ENCODE peak calls at places on chromosome 6, in ten cellular contexts. U, C, G, I, S, M, O, J, W and A are unnamed samples.

GRCh38 chr6:52416629-52417151 is 3.5 kb upstream of the EFHC1 start:
- DNase-seq in G (peak), J (peak), C (peak), U (peak), O (no peak), M (peak), S (peak), W (peak), I (no peak), A (peak)

GRCh38 chr6:549901-550300 is 107.0 kb downstream of the HUS1B start:
- DNase-seq in M (no peak), W (no peak), O (no peak), I (no peak), G (no peak), J (no peak), U (no peak), S (no peak), C (no peak), A (no peak)

GRCh38 chr6:170261643-170262480 is 29.0 kb downstream of the DLL1 start:
- DNase-seq in U (no peak), J (no peak), G (no peak), I (no peak), S (no peak), C (no peak), M (no peak), O (no peak), W (no peak), A (no peak)

GRCh38 chr6:135002229-135002844 is 52.3 kb downstream of the HBS1L start:
- DNase-seq in M (peak), U (peak), J (peak), C (peak), I (no peak), G (no peak), S (peak), W (no peak), O (no peak), A (peak)

GRCh38 chr6:56699066-56699654 is 56.5 kb upstream of the DST start:
- DNase-seq in U (no peak), O (no peak), G (no peak), W (no peak), S (no peak), J (peak), M (peak), C (no peak), I (no peak), A (peak)

GRCh38 chr6:10518461-10519216 is 2.5 kb upstream of the GCNT2 start:
- DNase-seq in W (peak), M (peak), O (no peak), S (peak), U (peak), G (no peak), I (peak), C (no peak), J (peak), A (no peak)

GRCh38 chr6:107709341-107709740 is 114.8 kb downstream of the SCML4 start:
- DNase-seq in I (no peak), C (no peak), U (no peak), S (no peak), G (no peak), W (no peak), M (no peak), O (no peak), J (no peak), A (no peak)

GRCh38 chr6:960356-960755 is 267.4 kb upstream of the EXOC2 start:
- DNase-seq in J (no peak), S (no peak), C (no peak), M (peak), O (no peak), G (no peak), W (no peak), U (no peak), I (no peak), A (no peak)

GRCh38 chr6:136031982-136032381 is 180.5 kb downstream of the PDE7B start:
- DNase-seq in O (no peak), W (no peak), S (peak), G (peak), M (peak), I (no peak), C (no peak), U (peak), J (peak), A (peak)

GRCh38 chr6:122853259-122853995 is 64.4 kb downstream of the SMPDL3A start:
- DNase-seq in J (no peak), S (no peak), G (no peak), W (no peak), U (no peak), M (no peak), C (peak), O (no peak), I (no peak), A (no peak)

GRCh38 chr6:87944541-87944954 is 103.1 kb upstream of the SPACA1 start:
- DNase-seq in U (no peak), G (peak), W (no peak), C (no peak), I (peak), S (peak), M (peak), O (no peak), J (peak), A (peak)

GRCh38 chr6:11810039-11810541 is 31.5 kb upstream of the ADTRP start:
- DNase-seq in C (no peak), U (peak), M (peak), J (peak), G (no peak), S (peak), O (no peak), I (peak), W (no peak), A (peak)

GRCh38 chr6:91645811-91646210 is 1058.9 kb upstream of the MAP3K7 start:
- DNase-seq in O (no peak), G (no peak), M (no peak), I (no peak), U (no peak), S (no peak), C (no peak), W (no peak), J (no peak), A (no peak)

GRCh38 chr6:12679291-12679690 is 37.3 kb upstream of the PHACTR1 start:
- DNase-seq in C (no peak), U (no peak), G (no peak), W (no peak), J (no peak), S (peak), O (no peak), I (no peak), M (no peak), A (no peak)

GRCh38 chr6:13454286-13455221 is 32.8 kb downstream of the GFOD1 start:
- DNase-seq in J (peak), I (peak), U (no peak), G (peak), C (peak), S (no peak), M (peak), O (peak), W (peak), A (peak)

GRCh38 chr6:125866433-125866832 is 75.7 kb downstream of the NCOA7 start:
- DNase-seq in S (no peak), U (no peak), I (no peak), C (no peak), J (no peak), G (no peak), M (no peak), W (peak), O (no peak), A (no peak)

GRCh38 chr6:153130515-153131036 is 506 bp downstream of the RGS17 start:
- DNase-seq in U (no peak), I (no peak), W (no peak), M (no peak), C (no peak), O (no peak), J (no peak), S (peak), G (peak), A (no peak)

GRCh38 chr6:116059713-116060571 is 749 bp downstream of the FRK start:
- DNase-seq in S (peak), C (peak), J (peak), I (no peak), M (no peak), U (no peak), W (peak), G (no peak), O (no peak), A (peak)

GRCh38 chr6:17149581-17149980 is 47.7 kb downstream of the STMND1 start:
- DNase-seq in U (no peak), W (no peak), C (no peak), M (no peak), J (no peak), O (no peak), G (peak), I (no peak), S (no peak), A (no peak)

GRCh38 chr6:90429713-90430112 is 133.1 kb upstream of the BACH2 start:
- DNase-seq in U (no peak), M (no peak), C (no peak), W (no peak), O (no peak), G (no peak), J (peak), S (no peak), I (no peak), A (peak)

GRCh38 chr6:47413752-47414516 is 63.7 kb upstream of the CD2AP start:
- DNase-seq in O (peak), J (peak), U (peak), S (peak), C (peak), I (peak), M (peak), G (peak), W (peak), A (peak)

GRCh38 chr6:140427842-140428241 is 1053.4 kb upstream of the CITED2 start:
- DNase-seq in W (peak), G (no peak), I (no peak), J (no peak), S (no peak), O (no peak), U (no peak), M (no peak), C (no peak), A (no peak)

GRCh38 chr6:106918128-106918527 is 56.4 kb downstream of the CD24 start:
- DNase-seq in M (no peak), W (no peak), I (no peak), G (peak), O (no peak), S (no peak), U (no peak), J (no peak), C (no peak), A (no peak)

GRCh38 chr6:11172501-11173337 is 59.7 kb downstream of the NEDD9 start:
- DNase-seq in C (peak), J (peak), I (peak), W (peak), M (peak), O (no peak), S (peak), U (peak), G (peak), A (peak)

GRCh38 chr6:28269492-28269891 is 2.5 kb downstream of the ZSCAN26 start:
- DNase-seq in U (peak), O (peak), C (no peak), W (no peak), J (peak), G (no peak), S (peak), I (no peak), M (peak), A (peak)

GRCh38 chr6:15316754-15317153 is 70.9 kb downstream of the JARID2 start:
- DNase-seq in I (no peak), W (no peak), M (no peak), U (no peak), O (no peak), C (no peak), S (no peak), G (no peak), J (no peak), A (no peak)

GRCh38 chr6:56953597-56954388 is 1.1 kb upstream of the BEND6 start:
- DNase-seq in U (no peak), G (no peak), S (peak), C (peak), J (peak), M (no peak), W (no peak), O (no peak), I (no peak), A (peak)

GRCh38 chr6:122631571-122632249 is 21.5 kb downstream of the PKIB start:
- DNase-seq in U (no peak), C (no peak), W (no peak), O (no peak), I (no peak), S (no peak), G (no peak), J (no peak), M (no peak), A (no peak)

GRCh38 chr6:99119109-99120031 is 171.6 kb upstream of the FBXL4 start:
- DNase-seq in I (no peak), O (peak), J (peak), S (peak), U (peak), W (peak), M (peak), G (peak), C (peak), A (peak)

GRCh38 chr6:34249469-34250370 is 914 bp upstream of the SMIM29 start:
- DNase-seq in S (no peak), O (no peak), C (no peak), I (no peak), M (no peak), W (no peak), G (no peak), J (no peak), U (no peak), A (no peak)

GRCh38 chr6:148999501-148999900 is 252.7 kb downstream of the UST start:
- DNase-seq in S (no peak), I (no peak), W (no peak), C (no peak), J (peak), M (peak), G (no peak), U (no peak), O (no peak), A (no peak)

GRCh38 chr6:125974214-125974866 is 12.0 kb upstream of the TRMT11 start:
- DNase-seq in J (peak), U (peak), S (peak), O (no peak), C (no peak), I (no peak), W (no peak), G (no peak), M (peak), A (peak)

GRCh38 chr6:131949909-131950766 is 1.0 kb downstream of the CCN2 start:
- DNase-seq in M (peak), C (peak), U (no peak), W (no peak), S (peak), O (peak), G (peak), I (peak), J (peak), A (peak)

GRCh38 chr6:106141441-106142237 is 55.5 kb downstream of the PRDM1 start:
- DNase-seq in M (no peak), O (no peak), J (no peak), S (no peak), W (no peak), C (peak), I (no peak), U (no peak), G (no peak), A (no peak)

DNA sequence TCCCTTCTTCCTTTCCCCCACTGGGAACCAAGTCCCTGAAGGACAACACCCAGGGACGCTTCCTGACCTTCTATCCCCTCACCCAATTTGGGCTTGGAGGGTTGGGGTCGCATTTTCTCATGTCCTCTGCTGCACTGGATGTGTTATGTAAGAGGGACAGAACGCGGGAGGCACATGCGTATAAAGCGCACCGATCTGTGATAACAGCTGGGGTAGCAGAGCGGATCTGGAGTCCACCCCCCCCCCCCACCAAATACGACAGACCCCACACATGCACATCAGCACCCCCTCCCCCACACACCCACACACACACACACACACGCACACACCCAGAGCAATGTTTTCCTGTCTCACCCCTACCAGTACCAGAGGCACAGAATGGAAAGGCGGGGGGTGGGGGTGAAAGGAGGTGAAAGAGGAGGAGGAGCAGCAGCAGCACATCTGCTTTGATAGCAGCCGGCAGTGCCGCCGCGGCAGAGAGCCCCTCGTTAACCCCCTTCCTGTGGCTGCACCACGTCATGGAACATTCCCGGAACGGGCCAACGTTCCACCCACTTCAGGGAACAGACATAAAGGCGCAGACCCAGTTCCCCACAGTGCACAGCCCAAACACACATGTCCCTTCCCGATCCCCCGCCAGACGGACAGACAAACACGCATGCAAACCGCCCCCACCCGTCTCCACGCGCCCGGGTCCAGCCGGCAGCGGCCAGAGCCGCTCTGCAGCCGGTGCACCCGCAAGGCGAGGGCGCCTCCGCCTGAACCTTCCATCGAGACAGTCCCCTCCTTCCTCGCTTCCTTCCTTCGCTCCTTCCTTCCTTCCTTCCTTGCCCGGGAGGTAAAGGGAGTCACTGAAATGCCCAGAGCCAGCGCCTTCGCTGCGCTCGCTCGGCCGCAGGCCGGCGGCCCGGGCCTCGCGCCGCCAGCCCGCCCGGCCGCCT is 580 bp downstream of the HIVEP2 start:
- DNase-seq in I (peak), U (peak), J (peak), G (peak), S (peak), O (peak), C (peak), M (peak), W (peak), A (peak)
- TF ChIP-seq CTCF in I (no peak), U (no peak), J (no peak), G (no peak), S (no peak), O (no peak), C (no peak), M (no peak), W (no peak), A (no peak)

GRCh38 chr6:54361188-54361587 is 52.9 kb downstream of the TINAG start:
- DNase-seq in M (no peak), U (no peak), G (no peak), O (no peak), S (no peak), J (no peak), I (no peak), W (no peak), C (no peak), A (no peak)

GRCh38 chr6:54361734-54362133 is 53.5 kb downstream of the TINAG start:
- DNase-seq in M (no peak), U (no peak), W (no peak), J (no peak), I (no peak), C (no peak), G (no peak), O (no peak), S (no peak), A (no peak)

GRCh38 chr6:54366647-54367327 is 58.5 kb downstream of the TINAG start:
- DNase-seq in I (no peak), U (no peak), J (peak), C (no peak), M (peak), W (no peak), S (no peak), G (no peak), O (no peak), A (peak)
- H3K4me3 ChIP-seq in I (no peak), U (no peak), J (no peak), C (no peak), M (no peak), W (no peak), S (no peak), G (no peak), O (no peak), A (no peak)

DNA sequence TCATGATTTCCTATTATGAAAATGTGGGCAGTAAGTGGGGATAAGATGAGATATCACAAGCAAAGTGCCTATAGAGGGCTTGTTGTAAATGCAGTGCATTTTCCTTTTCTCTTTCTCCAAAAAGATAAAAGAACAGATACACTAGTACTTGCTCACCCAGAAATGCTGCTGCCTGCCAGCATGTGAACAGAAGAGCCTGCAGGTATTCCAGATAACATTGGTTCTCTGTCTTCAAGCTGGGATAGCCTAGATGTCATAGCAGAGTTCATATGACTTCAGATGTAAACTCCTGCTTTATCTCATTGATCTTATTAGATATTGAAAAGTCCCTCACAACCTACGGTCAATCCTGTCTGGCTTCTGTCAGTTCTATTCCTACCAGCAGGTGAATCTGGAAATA is 123.7 kb downstream of the TMEM200A start:
- DNase-seq in M (no peak), O (no peak), S (no peak), J (no peak), I (no peak), U (no peak), G (no peak), C (no peak), W (no peak), A (no peak)
- TF ChIP-seq CTCF in M (no peak), O (no peak), S (no peak), J (no peak), I (no peak), U (no peak), G (no peak), C (no peak), W (no peak), A (no peak)

GRCh38 chr6:89120371-89120770 is 2.5 kb upstream of the SRSF12 start:
- DNase-seq in O (no peak), J (no peak), S (peak), G (no peak), U (no peak), W (no peak), I (no peak), C (no peak), M (peak), A (no peak)

GRCh38 chr6:89118931-89119330 is 1.1 kb upstream of the SRSF12 start:
- DNase-seq in O (no peak), U (no peak), I (no peak), S (no peak), W (no peak), C (no peak), J (no peak), G (no peak), M (no peak), A (no peak)

GRCh38 chr6:89111933-89112332 is 5.9 kb downstream of the SRSF12 start:
- DNase-seq in W (no peak), C (no peak), O (no peak), U (no peak), G (no peak), M (no peak), S (no peak), I (no peak), J (no peak), A (no peak)

GRCh38 chr6:89117285-89118108 is at the start of gene SRSF12:
- DNase-seq in W (peak), O (no peak), I (no peak), U (no peak), G (peak), S (peak), J (peak), C (peak), M (peak), A (peak)

DNA sequence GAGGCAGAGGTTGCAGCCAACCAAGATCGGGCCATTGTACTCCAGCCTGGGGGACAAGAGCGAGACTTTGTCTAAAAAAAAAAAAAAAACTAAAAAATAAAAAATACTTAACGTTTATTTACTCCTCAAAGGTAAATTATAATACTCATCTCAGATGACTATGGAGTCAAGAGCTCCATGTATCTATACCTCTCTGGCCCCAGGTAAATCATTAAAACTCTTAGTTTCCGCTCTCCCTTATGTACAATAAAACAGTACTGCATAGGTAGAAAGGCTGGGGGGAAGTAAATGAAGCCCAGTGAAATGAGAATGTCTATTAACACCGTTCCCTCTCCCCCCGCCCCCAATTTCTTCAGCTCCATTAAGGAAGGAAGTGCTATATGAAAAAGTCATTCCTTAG is 1.2 kb downstream of the SRSF12 start:
- DNase-seq in I (no peak), O (no peak), U (no peak), C (no peak), M (no peak), S (no peak), G (no peak), W (no peak), J (no peak), A (no peak)
- H3K4me3 ChIP-seq in I (peak), O (no peak), U (no peak), C (no peak), M (peak), S (peak), G (peak), W (peak), J (no peak), A (no peak)